ENCODE peak calls at places on chromosomes 2 and 18, in four cellular contexts. Q is GM12891, H is uterus, A is IMR-90. T is an unnamed sample.

GRCh38 chr18:2846638-2847340 is at the start of gene EMILIN2:
- DNase-seq in A (peak), Q (peak), H (peak), T (peak)

GRCh38 chr18:79580481-79581171 is 99.0 kb upstream of the CTDP1 start:
- DNase-seq in H (no peak), A (no peak), Q (no peak), T (no peak)

GRCh38 chr2:41768301-41768700 is 279.5 kb upstream of the PKDCC start:
- DNase-seq in Q (no peak), A (no peak), H (no peak), T (no peak)

GRCh38 chr2:149908731-149909690 is 321.4 kb upstream of the MMADHC start:
- DNase-seq in H (no peak), Q (no peak), A (peak), T (peak)

GRCh38 chr18:59671533-59671932 is 25.7 kb downstream of the CCBE1 start:
- DNase-seq in H (no peak), Q (no peak), A (no peak), T (no peak)

GRCh38 chr2:53768233-53768542 is 584 bp downstream of the CHAC2 start:
- DNase-seq in Q (no peak), H (peak), A (no peak), T (no peak)

GRCh38 chr2:11498543-11499034 is 32.6 kb upstream of the E2F6 start:
- DNase-seq in A (no peak), Q (no peak), H (peak), T (peak)

GRCh38 chr2:208142925-208143799 is 2.8 kb downstream of the CRYGB start:
- DNase-seq in Q (no peak), A (no peak), H (no peak), T (no peak)

DNA sequence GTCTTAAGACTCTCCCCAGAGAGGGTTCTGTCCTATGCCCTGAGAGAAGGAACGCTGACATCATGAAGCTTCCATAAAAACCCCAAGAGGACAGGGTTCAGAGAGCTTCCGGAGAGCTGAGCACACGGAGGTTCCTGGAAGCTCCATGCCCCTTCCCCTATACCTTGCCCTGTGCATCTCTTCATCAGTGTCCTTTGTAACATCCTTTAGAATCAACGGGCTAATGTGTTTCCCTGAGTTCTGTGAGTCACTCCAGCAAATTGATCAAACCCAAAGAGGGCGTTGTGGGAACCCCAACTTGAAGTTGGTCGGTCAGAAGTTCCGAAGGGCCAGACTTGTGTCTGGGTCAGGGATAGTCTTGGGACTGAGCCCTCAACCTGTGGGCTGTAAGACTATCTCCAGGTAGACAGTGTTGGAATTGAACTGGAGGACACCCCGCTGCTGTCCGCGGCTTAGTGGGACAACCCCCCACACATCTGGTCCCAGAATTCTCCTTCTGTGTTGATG is 25.8 kb upstream of the GPR55 start:
- DNase-seq in H (no peak), Q (no peak), A (no peak), T (no peak)
- TF ChIP-seq POLR2A in H (no peak), Q (no peak), A (no peak), T (no peak)

GRCh38 chr2:181459646-181460045 is 2.5 kb downstream of the ITGA4 start:
- DNase-seq in H (no peak), A (peak), Q (no peak), T (no peak)

GRCh38 chr2:181463573-181463972 is 6.4 kb downstream of the ITGA4 start:
- DNase-seq in Q (no peak), A (no peak), H (no peak), T (no peak)

GRCh38 chr2:181458881-181459280 is 1.7 kb downstream of the ITGA4 start:
- DNase-seq in A (no peak), H (no peak), Q (no peak), T (no peak)

GRCh38 chr2:181462032-181462431 is 4.8 kb downstream of the ITGA4 start:
- DNase-seq in A (peak), Q (no peak), H (no peak), T (no peak)

GRCh38 chr2:181461056-181461630 is 4.0 kb downstream of the ITGA4 start:
- DNase-seq in Q (no peak), H (no peak), A (no peak), T (no peak)
- TF ChIP-seq POLR2A in Q (peak), H (no peak), A (no peak), T (no peak)

DNA sequence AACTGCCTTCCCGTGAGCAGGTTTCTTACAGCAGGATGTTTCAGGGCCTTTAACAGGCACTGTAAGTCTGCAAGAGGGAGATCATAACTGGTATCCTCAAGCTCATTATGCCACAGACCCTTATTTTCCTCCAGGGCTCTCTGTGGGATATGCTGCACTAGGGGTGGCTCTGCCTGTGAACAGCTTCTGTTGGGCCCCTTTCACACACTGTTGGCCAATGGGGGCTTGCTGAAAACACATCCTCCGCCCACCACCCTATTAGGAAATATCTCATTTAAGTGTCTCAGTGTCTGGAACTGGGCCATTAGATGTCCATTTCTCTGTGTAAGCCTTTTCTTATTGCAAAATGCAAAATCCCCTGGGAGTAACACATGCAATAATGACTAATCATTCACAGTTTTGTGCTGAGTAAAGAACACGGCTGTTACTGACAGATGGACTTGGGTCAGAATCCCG is 414.3 kb upstream of the HS6ST1 start:
- DNase-seq in A (peak), Q (no peak), H (no peak), T (no peak)
- TF ChIP-seq POLR2A in A (no peak), Q (no peak), H (no peak), T (no peak)

DNA sequence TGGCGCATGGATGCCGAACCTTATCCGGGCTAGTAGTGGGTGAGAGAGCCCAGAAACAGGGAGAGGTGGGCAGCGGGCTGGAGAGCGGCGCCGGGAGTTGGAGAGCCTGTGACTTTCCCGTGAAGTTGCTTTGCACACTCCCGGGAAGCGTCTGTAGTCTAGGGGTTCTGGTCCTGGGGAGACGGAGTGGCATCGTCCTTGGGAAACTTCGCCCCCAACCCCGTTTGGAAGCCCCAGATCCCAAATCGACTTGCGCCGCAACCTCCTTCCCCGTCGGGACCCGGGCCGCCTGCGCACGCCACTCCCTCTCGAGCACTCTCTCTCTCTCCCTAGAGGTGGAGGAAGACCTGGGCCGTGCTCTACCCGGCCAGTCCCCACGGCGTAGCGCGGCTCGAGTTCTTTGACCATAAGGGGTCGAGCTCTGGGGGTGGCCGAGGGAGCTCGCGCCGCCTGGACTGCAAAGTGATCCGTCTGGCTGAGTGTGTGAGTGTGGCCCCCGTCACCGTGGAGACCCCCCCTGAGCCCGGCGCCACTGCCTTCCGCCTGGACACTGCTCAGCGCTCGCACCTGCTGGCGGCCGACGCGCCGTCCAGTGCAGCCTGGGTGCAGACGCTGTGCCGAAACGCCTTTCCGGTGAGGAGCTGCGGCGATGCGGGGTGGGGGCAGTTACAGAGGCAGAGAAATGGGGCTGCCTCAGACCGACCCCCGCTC is 456 bp downstream of the DOK1 start:
- DNase-seq in Q (no peak), A (peak), H (peak), T (peak)
- TF ChIP-seq POLR2A in Q (no peak), A (no peak), H (no peak), T (peak)

T was measured in H54.